ENCODE peak calls at places on chromosomes 4 and X, in six cellular contexts. One of them, this sample, is unnamed. For H3K27me3, the result is how much of the 10 kb centered on the place peaks cover.

GRCh38 chr4:29014555-29014954 is 1705.6 kb upstream of the PCDH7 start:
- DNase-seq in fibroblast of lung: no peak
- DNase-seq in GM23338: no peak
- DNase-seq in tibial artery: no peak
- DNase-seq in tibial nerve: no peak
- DNase-seq in Caco-2: no peak
- DNase-seq in this sample: no peak

GRCh38 chr4:132619968-132620367 is 529.1 kb upstream of the PCDH10 start:
- DNase-seq in tibial nerve: no peak
- DNase-seq in fibroblast of lung: no peak
- DNase-seq in GM23338: no peak
- DNase-seq in tibial artery: no peak
- DNase-seq in Caco-2: no peak
- DNase-seq in this sample: no peak

GRCh38 chr4:185838104-185838452 is 26.1 kb upstream of the SORBS2 start:
- DNase-seq in tibial artery: no peak
- DNase-seq in fibroblast of lung: no peak
- DNase-seq in tibial nerve: no peak
- DNase-seq in Caco-2: no peak
- DNase-seq in GM23338: peak
- DNase-seq in this sample: no peak

GRCh38 chrX:2732649-2733048 is 19.2 kb upstream of the XG start:
- DNase-seq in fibroblast of lung: no peak
- DNase-seq in Caco-2: no peak
- DNase-seq in tibial nerve: no peak
- DNase-seq in GM23338: no peak
- DNase-seq in tibial artery: no peak
- DNase-seq in this sample: no peak

GRCh38 chr4:44446801-44447562 is 1.6 kb downstream of the KCTD8 start:
- DNase-seq in tibial artery: no peak
- DNase-seq in GM23338: peak
- DNase-seq in tibial nerve: no peak
- DNase-seq in fibroblast of lung: no peak
- DNase-seq in Caco-2: no peak
- DNase-seq in this sample: no peak

GRCh38 chrX:28638775-28639174 is 51.5 kb downstream of the IL1RAPL1 start:
- DNase-seq in GM23338: no peak
- DNase-seq in Caco-2: no peak
- DNase-seq in fibroblast of lung: peak
- DNase-seq in tibial artery: no peak
- DNase-seq in tibial nerve: no peak
- DNase-seq in this sample: no peak

GRCh38 chr4:142416711-142417275 is 429.3 kb downstream of the INPP4B start:
- DNase-seq in tibial nerve: no peak
- DNase-seq in tibial artery: no peak
- DNase-seq in fibroblast of lung: peak
- DNase-seq in Caco-2: no peak
- DNase-seq in GM23338: no peak
- DNase-seq in this sample: no peak

GRCh38 chrX:133376422-133376821 is 38.9 kb downstream of the GPC4 start:
- DNase-seq in GM23338: no peak
- DNase-seq in fibroblast of lung: no peak
- DNase-seq in tibial nerve: no peak
- DNase-seq in Caco-2: no peak
- DNase-seq in tibial artery: no peak
- DNase-seq in this sample: no peak

GRCh38 chr4:36082817-36083216 is 161.5 kb downstream of the ARAP2 start:
- DNase-seq in Caco-2: no peak
- DNase-seq in fibroblast of lung: no peak
- DNase-seq in tibial nerve: no peak
- DNase-seq in tibial artery: no peak
- DNase-seq in GM23338: no peak
- DNase-seq in this sample: no peak

GRCh38 chr4:38132140-38132673 is 172.0 kb downstream of the PTTG2 start:
- DNase-seq in tibial nerve: peak
- DNase-seq in Caco-2: no peak
- DNase-seq in GM23338: peak
- DNase-seq in tibial artery: peak
- DNase-seq in fibroblast of lung: peak
- DNase-seq in this sample: peak

GRCh38 chrX:104254442-104255115 is at the start of gene ESX1:
- DNase-seq in Caco-2: no peak
- DNase-seq in GM23338: peak
- DNase-seq in tibial nerve: no peak
- DNase-seq in fibroblast of lung: peak
- DNase-seq in tibial artery: no peak
- DNase-seq in this sample: no peak

GRCh38 chr4:48028654-48029053 is 12.1 kb downstream of the NIPAL1 start:
- DNase-seq in Caco-2: no peak
- DNase-seq in tibial artery: no peak
- DNase-seq in GM23338: peak
- DNase-seq in tibial nerve: no peak
- DNase-seq in fibroblast of lung: no peak
- DNase-seq in this sample: no peak

GRCh38 chrX:148133099-148133725 is 152.1 kb downstream of the FMR1NB start:
- DNase-seq in tibial nerve: no peak
- DNase-seq in tibial artery: no peak
- DNase-seq in GM23338: peak
- DNase-seq in Caco-2: no peak
- DNase-seq in fibroblast of lung: peak
- DNase-seq in this sample: no peak

GRCh38 chrX:21745756-21746155 is 12.2 kb downstream of the SMPX start:
- DNase-seq in fibroblast of lung: peak
- DNase-seq in Caco-2: peak
- DNase-seq in tibial artery: peak
- DNase-seq in tibial nerve: peak
- DNase-seq in GM23338: peak
- DNase-seq in this sample: no peak

GRCh38 chr4:2066571-2067445 is 7.7 kb downstream of the NAT8L start:
- DNase-seq in fibroblast of lung: no peak
- DNase-seq in tibial nerve: no peak
- DNase-seq in tibial artery: no peak
- DNase-seq in Caco-2: no peak
- DNase-seq in GM23338: no peak
- DNase-seq in this sample: no peak

GRCh38 chrX:131812847-131813825 is 210.0 kb upstream of the STK26 start:
- DNase-seq in Caco-2: no peak
- DNase-seq in tibial artery: no peak
- DNase-seq in tibial nerve: no peak
- DNase-seq in fibroblast of lung: no peak
- DNase-seq in GM23338: no peak
- DNase-seq in this sample: no peak
- H3K4me3 ChIP-seq in Caco-2: no peak
- H3K4me3 ChIP-seq in tibial artery: peak
- H3K4me3 ChIP-seq in tibial nerve: peak
- H3K4me3 ChIP-seq in fibroblast of lung: peak
- H3K4me3 ChIP-seq in GM23338: no peak
- H3K4me3 ChIP-seq in this sample: no peak

DNA sequence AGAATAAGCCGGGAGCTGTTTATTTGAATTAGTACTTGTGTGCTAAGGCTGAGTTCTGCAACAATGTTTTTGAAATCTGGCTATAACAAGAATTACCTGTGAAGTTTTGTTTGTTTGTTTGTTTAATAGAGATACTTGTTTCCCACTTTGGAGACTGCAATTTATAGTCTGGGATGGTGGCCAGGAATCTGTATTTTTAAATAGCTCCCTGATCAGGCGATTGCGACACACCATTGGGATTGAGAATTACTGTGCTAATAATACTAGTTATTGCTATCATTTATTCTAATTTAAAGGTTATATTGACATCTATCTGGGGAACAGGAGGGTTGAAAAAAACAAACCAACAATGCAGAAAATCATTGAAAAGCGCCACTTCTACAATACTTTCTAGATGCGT is 951.6 kb upstream of the TENM3 start:
- DNase-seq in tibial artery: no peak
- DNase-seq in fibroblast of lung: no peak
- DNase-seq in GM23338: no peak
- DNase-seq in tibial nerve: no peak
- DNase-seq in Caco-2: no peak
- DNase-seq in this sample: no peak
- H3K27me3 ChIP-seq in tibial artery: under half
- H3K27me3 ChIP-seq in fibroblast of lung: under half
- H3K27me3 ChIP-seq in GM23338: under half
- H3K27me3 ChIP-seq in tibial nerve: under half
- H3K27me3 ChIP-seq in Caco-2: under half
- H3K27me3 ChIP-seq in this sample: under half

DNA sequence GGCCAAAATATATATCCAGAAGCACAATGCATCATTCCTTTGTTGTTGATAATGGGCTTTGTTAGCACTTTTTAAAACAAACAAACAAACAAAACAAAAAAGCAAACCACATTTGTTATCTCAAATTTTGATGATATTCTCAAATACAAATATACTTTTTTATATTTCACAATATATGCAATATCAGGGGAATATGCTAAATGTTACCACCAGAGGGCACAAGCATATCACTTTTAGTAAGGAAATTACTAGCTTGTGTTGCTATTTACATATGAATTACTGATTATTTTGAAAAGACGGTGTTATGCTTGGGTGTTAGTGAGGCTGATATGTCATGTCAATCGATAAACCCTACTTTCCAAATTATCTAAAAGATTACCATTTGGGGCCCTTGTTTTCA is 29.1 kb downstream of the RIPPLY1 start:
- DNase-seq in GM23338: peak
- DNase-seq in fibroblast of lung: peak
- DNase-seq in tibial nerve: no peak
- DNase-seq in tibial artery: no peak
- DNase-seq in Caco-2: no peak
- DNase-seq in this sample: no peak
- TF ChIP-seq CTCF in GM23338: peak
- TF ChIP-seq CTCF in fibroblast of lung: no peak
- TF ChIP-seq CTCF in tibial nerve: peak
- TF ChIP-seq CTCF in tibial artery: peak
- TF ChIP-seq CTCF in Caco-2: no peak
- TF ChIP-seq CTCF in this sample: peak

GRCh38 chr4:22689428-22689827 is 3.3 kb upstream of the GBA3 start:
- DNase-seq in Caco-2: no peak
- DNase-seq in tibial nerve: no peak
- DNase-seq in tibial artery: no peak
- DNase-seq in GM23338: no peak
- DNase-seq in fibroblast of lung: no peak
- DNase-seq in this sample: no peak
- H3K4me3 ChIP-seq in Caco-2: no peak
- H3K4me3 ChIP-seq in tibial nerve: no peak
- H3K4me3 ChIP-seq in tibial artery: no peak
- H3K4me3 ChIP-seq in GM23338: no peak
- H3K4me3 ChIP-seq in fibroblast of lung: no peak
- H3K4me3 ChIP-seq in this sample: no peak

DNA sequence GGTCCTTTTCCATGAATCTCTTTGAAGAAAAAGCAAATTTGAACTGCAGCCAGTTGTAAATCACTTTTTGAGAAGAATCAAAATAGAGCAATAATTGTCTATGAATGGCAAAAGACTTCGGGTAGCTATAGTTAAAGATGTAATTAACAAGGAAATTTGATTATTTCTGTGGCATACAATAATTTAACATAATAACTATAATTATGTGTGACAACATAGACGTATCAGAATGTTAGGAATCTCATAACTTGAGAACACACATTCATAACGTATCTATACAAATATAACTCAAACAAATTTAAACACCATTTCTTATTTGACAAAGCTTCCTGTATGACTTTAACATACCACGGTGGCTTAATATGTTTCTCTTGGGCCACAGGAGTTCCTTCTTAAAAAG is 36.0 kb upstream of the NSG1 start:
- DNase-seq in tibial artery: no peak
- DNase-seq in GM23338: no peak
- DNase-seq in tibial nerve: no peak
- DNase-seq in Caco-2: no peak
- DNase-seq in fibroblast of lung: no peak
- DNase-seq in this sample: no peak
- H3K27me3 ChIP-seq in tibial artery: under half
- H3K27me3 ChIP-seq in GM23338: under half
- H3K27me3 ChIP-seq in tibial nerve: under half
- H3K27me3 ChIP-seq in Caco-2: under half
- H3K27me3 ChIP-seq in fibroblast of lung: under half
- H3K27me3 ChIP-seq in this sample: under half

GRCh38 chrX:15594371-15594770 is 6.4 kb downstream of the ACE2 start:
- DNase-seq in fibroblast of lung: no peak
- DNase-seq in tibial nerve: no peak
- DNase-seq in Caco-2: peak
- DNase-seq in GM23338: no peak
- DNase-seq in tibial artery: no peak
- DNase-seq in this sample: no peak
- TF ChIP-seq CTCF in fibroblast of lung: no peak
- TF ChIP-seq CTCF in tibial nerve: no peak
- TF ChIP-seq CTCF in Caco-2: peak
- TF ChIP-seq CTCF in GM23338: peak
- TF ChIP-seq CTCF in tibial artery: no peak
- TF ChIP-seq CTCF in this sample: peak

GRCh38 chr4:13528823-13529129 is 15.5 kb downstream of the NKX3-2 start:
- DNase-seq in tibial artery: no peak
- DNase-seq in GM23338: no peak
- DNase-seq in fibroblast of lung: no peak
- DNase-seq in tibial nerve: no peak
- DNase-seq in Caco-2: no peak
- DNase-seq in this sample: no peak

GRCh38 chr4:13529130-13529919 is 15.0 kb downstream of the NKX3-2 start:
- DNase-seq in Caco-2: no peak
- DNase-seq in tibial nerve: no peak
- DNase-seq in GM23338: no peak
- DNase-seq in fibroblast of lung: no peak
- DNase-seq in tibial artery: no peak
- DNase-seq in this sample: no peak

GRCh38 chr4:13530823-13531608 is 13.3 kb downstream of the NKX3-2 start:
- DNase-seq in Caco-2: no peak
- DNase-seq in GM23338: peak
- DNase-seq in tibial nerve: no peak
- DNase-seq in tibial artery: no peak
- DNase-seq in fibroblast of lung: no peak
- DNase-seq in this sample: no peak

GRCh38 chr4:13533670-13534343 is 10.5 kb downstream of the NKX3-2 start:
- DNase-seq in Caco-2: no peak
- DNase-seq in tibial artery: no peak
- DNase-seq in fibroblast of lung: no peak
- DNase-seq in GM23338: no peak
- DNase-seq in tibial nerve: no peak
- DNase-seq in this sample: no peak

DNA sequence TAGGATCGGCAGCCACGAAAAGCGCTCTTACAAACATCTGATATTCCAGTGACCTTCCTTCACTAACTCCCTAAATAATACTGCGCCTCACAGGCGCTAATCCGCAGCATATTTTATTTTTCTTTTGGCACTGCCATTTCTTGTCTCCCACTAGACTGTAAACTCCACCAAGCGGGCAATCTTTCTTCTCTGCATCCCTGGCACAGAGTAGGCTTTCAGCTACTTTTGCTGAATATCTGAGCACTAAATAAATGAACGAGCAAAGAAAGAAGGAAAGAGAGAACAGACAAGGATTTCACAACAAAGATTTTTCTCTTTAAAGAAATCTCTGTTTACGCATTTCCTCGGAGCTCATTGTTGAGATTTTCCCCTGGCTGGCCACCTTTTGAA is 12.7 kb downstream of the NKX3-2 start:
- DNase-seq in tibial nerve: no peak
- DNase-seq in Caco-2: no peak
- DNase-seq in tibial artery: no peak
- DNase-seq in GM23338: no peak
- DNase-seq in fibroblast of lung: no peak
- DNase-seq in this sample: no peak
- H3K4me3 ChIP-seq in tibial nerve: no peak
- H3K4me3 ChIP-seq in Caco-2: no peak
- H3K4me3 ChIP-seq in tibial artery: no peak
- H3K4me3 ChIP-seq in GM23338: peak
- H3K4me3 ChIP-seq in fibroblast of lung: no peak
- H3K4me3 ChIP-seq in this sample: no peak